ENCODE peak calls at places on chromosomes 16 and 17, in four cellular contexts. T is HCT116, F is K562, N is HepG2. Y is an unnamed sample. For H3K4me1, the result is how much of the 10 kb centered on the place peaks cover.

GRCh38 chr16:1474796-1475551 is at the start of gene CLCN7:
- DNase-seq in N (peak), F (peak), T (peak), Y (peak)

GRCh38 chr17:55462234-55462633 is 40.6 kb upstream of the MMD start:
- DNase-seq in N (no peak), T (no peak), F (no peak), Y (no peak)

GRCh38 chr16:68644715-68645493 is at the start of gene CDH3:
- DNase-seq in T (peak), F (peak), N (no peak), Y (no peak)

GRCh38 chr17:34235389-34236028 is 19.6 kb upstream of the CCL2 start:
- DNase-seq in T (no peak), N (no peak), F (no peak), Y (no peak)

GRCh38 chr17:64262125-64262421 is 987 bp downstream of the TEX2 start:
- DNase-seq in F (no peak), T (no peak), N (peak), Y (no peak)

GRCh38 chr17:15194859-15195277 is 70.3 kb downstream of the PMP22 start:
- DNase-seq in N (no peak), T (no peak), F (no peak), Y (no peak)

GRCh38 chr17:82014971-82015310 is 7.7 kb downstream of the CENPX start:
- DNase-seq in F (no peak), T (no peak), N (no peak), Y (no peak)

GRCh38 chr17:43599046-43599395 is 52.9 kb upstream of the ETV4 start:
- DNase-seq in F (no peak), N (no peak), T (no peak), Y (no peak)

GRCh38 chr16:53878216-53878615 is 174.3 kb downstream of the FTO start:
- DNase-seq in F (no peak), T (no peak), N (no peak), Y (no peak)

GRCh38 chr17:82021728-82022309 is 859 bp downstream of the CENPX start:
- DNase-seq in N (no peak), T (no peak), F (no peak), Y (no peak)

GRCh38 chr17:65684631-65685030 is 123.2 kb upstream of the AXIN2 start:
- DNase-seq in N (no peak), T (no peak), F (no peak), Y (no peak)

GRCh38 chr16:85554791-85555548 is 58.2 kb upstream of the GSE1 start:
- DNase-seq in N (no peak), F (peak), T (no peak), Y (no peak)
- H3K4me1 ChIP-seq in N (half or more), F (half or more), T (half or more), Y (under half)

DNA sequence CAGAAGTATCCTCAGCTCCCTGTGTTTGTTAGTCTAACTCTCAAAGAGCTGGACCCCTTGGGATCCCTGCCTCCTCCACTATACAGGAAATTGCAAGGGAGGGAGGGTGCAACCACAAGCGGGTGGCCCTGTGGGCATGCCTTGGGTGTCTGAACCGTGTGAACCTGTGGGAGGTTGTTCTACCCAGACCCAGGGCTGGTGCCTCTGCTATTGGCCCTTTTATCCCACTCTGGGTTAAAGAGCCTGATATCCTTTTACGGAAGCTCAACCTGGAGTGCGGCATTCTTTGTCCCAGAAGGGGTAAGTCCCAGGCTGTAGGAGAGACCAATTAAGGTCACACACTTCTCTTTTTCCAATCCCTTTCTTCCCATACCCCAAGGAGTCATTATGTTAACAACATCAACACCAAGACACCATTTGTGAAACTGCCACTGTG is 53.4 kb downstream of the ARSG start:
- DNase-seq in F (no peak), N (no peak), T (no peak), Y (no peak)
- TF ChIP-seq TCF7L2 in F (no peak), N (no peak), T (no peak), Y (no peak)

GRCh38 chr17:48970865-48971687 is 2.7 kb upstream of the GIP start:
- DNase-seq in N (peak), T (no peak), F (peak), Y (no peak)
- H3K27ac ChIP-seq in N (peak), T (no peak), F (peak), Y (peak)

GRCh38 chr17:11302395-11302932 is 61.5 kb downstream of the SHISA6 start:
- DNase-seq in F (no peak), T (no peak), N (no peak), Y (no peak)
- H3K4me1 ChIP-seq in F (under half), T (under half), N (under half), Y (under half)

GRCh38 chr17:35239823-35240222 is 3.0 kb upstream of the SLFN5 start:
- DNase-seq in F (no peak), N (no peak), T (no peak), Y (no peak)
- TF ChIP-seq TCF7L2 in F (no peak), N (no peak), T (no peak), Y (no peak)